ENCODE peak calls at places on chromosome X, in four cellular contexts. I, L, S and R are unnamed samples.

GRCh38 chrX:41868392-41868977 is 54.9 kb downstream of the CASK start:
- DNase-seq in I (no peak), L (no peak), S (no peak), R (no peak)

GRCh38 chrX:66684196-66684595 is 45.3 kb upstream of the EDA2R start:
- DNase-seq in I (no peak), L (no peak), S (no peak), R (no peak)

GRCh38 chrX:10325606-10326005 is 168.8 kb downstream of the CLCN4 start:
- DNase-seq in I (no peak), L (no peak), S (no peak), R (no peak)

GRCh38 chrX:16963216-16963615 is 16.8 kb downstream of the REPS2 start:
- DNase-seq in I (no peak), L (no peak), S (no peak), R (no peak)

GRCh38 chrX:153723351-153724251 is 586 bp downstream of the BCAP31 start:
- DNase-seq in I (peak), L (peak), S (peak), R (no peak)

GRCh38 chrX:129653985-129654651 is 638 bp downstream of the APLN start:
- DNase-seq in I (no peak), L (no peak), S (no peak), R (no peak)

GRCh38 chrX:5176766-5177165 is 1051.9 kb downstream of the NLGN4X start:
- DNase-seq in I (no peak), L (no peak), S (no peak), R (no peak)

GRCh38 chrX:94942603-94943002 is 1268.6 kb downstream of the FAM133A start:
- DNase-seq in I (no peak), L (no peak), S (no peak), R (no peak)

GRCh38 chrX:47316276-47317025 is 53.9 kb upstream of the ZNF157 start:
- DNase-seq in I (no peak), L (peak), S (no peak), R (no peak)

GRCh38 chrX:129876734-129877395 is 29.1 kb upstream of the UTP14A start:
- DNase-seq in I (no peak), L (no peak), S (peak), R (no peak)

GRCh38 chrX:34653811-34654210 is 3.3 kb downstream of the TMEM47 start:
- DNase-seq in I (no peak), L (no peak), S (no peak), R (no peak)

GRCh38 chrX:2351999-2352995 is 148.5 kb downstream of the DHRSX start:
- DNase-seq in I (peak), L (no peak), S (no peak), R (no peak)

GRCh38 chrX:135974279-135974856 is 580 bp upstream of the MMGT1 start:
- DNase-seq in I (no peak), L (peak), S (peak), R (no peak)

GRCh38 chrX:135975421-135975820 is 1.6 kb upstream of the MMGT1 start:
- DNase-seq in I (no peak), L (no peak), S (no peak), R (no peak)

GRCh38 chrX:135977611-135978010 is 3.8 kb upstream of the MMGT1 start:
- DNase-seq in I (no peak), L (no peak), S (no peak), R (no peak)

GRCh38 chrX:135973548-135974278 is at the start of gene MMGT1:
- DNase-seq in I (peak), L (peak), S (peak), R (peak)

GRCh38 chrX:135973025-135973547 is 702 bp downstream of the MMGT1 start:
- DNase-seq in I (peak), L (no peak), S (no peak), R (no peak)
- TF ChIP-seq RFX5 in I (no peak), L (no peak), S (no peak), R (no peak)

GRCh38 chrX:131081772-131082755 is 23.9 kb downstream of the ARHGAP36 start:
- DNase-seq in I (no peak), L (peak), S (no peak), R (no peak)
- TF ChIP-seq EZH2 in I (no peak), L (peak), S (no peak), R (no peak)

GRCh38 chrX:51053741-51054140 is 143.2 kb downstream of the BMP15 start:
- DNase-seq in I (no peak), L (no peak), S (no peak), R (no peak)

DNA sequence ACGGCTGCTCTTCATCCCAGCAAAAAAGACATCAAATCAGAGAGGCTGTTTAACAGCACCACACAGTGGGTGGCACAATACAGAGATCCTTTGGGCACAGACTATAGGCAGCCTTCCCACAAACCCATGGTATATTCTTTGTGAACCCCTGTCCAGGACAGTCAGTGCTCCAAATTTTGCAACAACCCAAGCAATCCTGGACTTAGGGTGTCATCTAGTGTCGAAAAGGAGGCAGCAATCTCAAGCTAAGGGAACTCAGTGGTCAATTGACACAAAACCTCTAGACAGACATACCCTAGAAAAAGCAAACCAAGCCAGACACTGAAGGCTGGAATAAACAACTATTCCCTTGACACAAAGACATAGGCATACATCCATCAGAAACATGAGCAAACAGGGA is 137.4 kb downstream of the BMP15 start:
- DNase-seq in I (no peak), L (no peak), S (no peak), R (no peak)
- TF ChIP-seq RFX5 in I (no peak), L (no peak), S (no peak), R (no peak)

GRCh38 chrX:107506596-107507031 is 57.2 kb downstream of the FRMPD3 start:
- DNase-seq in I (no peak), L (peak), S (no peak), R (no peak)

GRCh38 chrX:107508925-107509324 is 59.5 kb downstream of the FRMPD3 start:
- DNase-seq in I (no peak), L (no peak), S (no peak), R (no peak)

GRCh38 chrX:107505223-107505622 is 55.8 kb downstream of the FRMPD3 start:
- DNase-seq in I (no peak), L (no peak), S (peak), R (no peak)

GRCh38 chrX:107507744-107508117 is 58.3 kb downstream of the FRMPD3 start:
- DNase-seq in I (no peak), L (no peak), S (no peak), R (no peak)

DNA sequence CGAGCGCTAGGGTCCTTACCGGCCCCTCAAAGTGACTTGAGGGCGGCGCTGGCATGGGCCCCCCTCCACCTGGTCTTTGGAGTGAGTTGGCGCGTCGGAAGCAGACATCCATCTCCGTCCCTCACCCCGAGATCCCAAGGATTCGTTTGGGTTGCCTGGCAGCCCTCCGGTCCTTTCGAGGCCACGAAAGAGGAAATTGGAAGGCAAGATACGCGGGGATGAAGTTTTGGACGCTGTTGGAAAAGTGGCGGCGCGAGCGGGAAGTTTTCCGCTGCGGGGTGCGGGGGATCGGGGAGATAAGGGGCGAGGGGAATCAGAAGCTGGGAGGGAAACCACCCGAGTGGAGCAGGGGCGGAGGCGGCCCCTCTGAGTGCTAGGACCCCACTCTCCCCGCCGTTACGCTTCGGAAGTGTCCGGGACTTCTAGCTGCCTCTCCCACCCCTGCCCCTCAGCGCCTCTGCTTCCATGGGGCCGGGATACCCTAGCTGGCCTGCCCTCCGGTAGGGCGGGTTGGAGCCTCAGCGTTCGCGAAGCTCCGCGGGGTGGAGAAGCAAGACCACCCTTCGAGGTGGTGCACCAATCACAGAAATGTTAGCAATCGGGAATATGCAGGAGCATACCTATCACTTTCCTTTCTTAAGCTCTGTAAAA is 57.8 kb downstream of the FRMPD3 start:
- DNase-seq in I (no peak), L (no peak), S (no peak), R (no peak)
- TF ChIP-seq EZH2 in I (no peak), L (peak), S (no peak), R (no peak)

DNA sequence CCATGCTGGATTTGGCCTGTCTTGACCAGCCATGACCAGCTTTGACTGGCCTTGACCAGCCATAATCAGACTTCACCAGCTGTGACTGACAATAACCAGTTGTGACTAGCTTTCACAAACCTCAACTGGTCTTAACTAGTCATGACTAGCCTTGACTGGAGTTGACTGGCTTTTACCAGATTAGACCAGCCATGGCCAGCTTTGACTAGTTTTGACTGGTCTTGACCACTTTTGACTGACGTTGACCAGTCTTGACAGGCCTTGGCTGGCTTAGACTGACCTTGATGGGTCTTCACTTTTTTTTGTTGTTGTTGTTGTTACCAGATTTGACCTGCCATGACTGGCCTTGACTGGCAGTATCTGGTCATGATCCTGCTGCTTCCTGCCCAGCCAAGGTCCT is 67.4 kb downstream of the RLIM start:
- DNase-seq in I (no peak), L (no peak), S (no peak), R (no peak)
- TF ChIP-seq RFX5 in I (no peak), L (no peak), S (no peak), R (no peak)